ENCODE peak calls at places on chromosomes 7 and 10, in six cellular contexts. L is K562, T is GM12878, A is HepG2, X is SK-N-SH, Z is H1. Q is an unnamed sample.

GRCh38 chr7:150845471-150845870 is 6.8 kb upstream of the AOC1 start:
- DNase-seq in L (no peak), T (no peak), A (no peak), X (peak), Z (no peak), Q (no peak)

GRCh38 chr7:55536619-55537457 is 35.5 kb downstream of the VOPP1 start:
- DNase-seq in L (no peak), T (no peak), A (no peak), X (no peak), Z (no peak), Q (no peak)

GRCh38 chr7:148698397-148699023 is at the start of gene CUL1:
- DNase-seq in L (peak), T (no peak), A (peak), X (peak), Z (peak), Q (peak)

GRCh38 chr10:23174974-23175512 is 17.1 kb upstream of the PTF1A start:
- DNase-seq in L (no peak), T (no peak), A (no peak), X (no peak), Z (no peak), Q (no peak)

GRCh38 chr7:17844514-17845196 is 95.6 kb downstream of the SNX13 start:
- DNase-seq in L (no peak), T (no peak), A (no peak), X (no peak), Z (no peak), Q (no peak)

GRCh38 chr10:122325235-122325634 is 49.3 kb upstream of the PLEKHA1 start:
- DNase-seq in L (no peak), T (no peak), A (no peak), X (no peak), Z (no peak), Q (no peak)

GRCh38 chr10:24639124-24639523 is 84.6 kb downstream of the ARHGAP21 start:
- DNase-seq in L (no peak), T (no peak), A (no peak), X (no peak), Z (no peak), Q (no peak)

GRCh38 chr7:29851487-29851886 is 45.2 kb downstream of the WIPF3 start:
- DNase-seq in L (no peak), T (no peak), A (no peak), X (no peak), Z (no peak), Q (no peak)

GRCh38 chr10:72822342-72822986 is 71.1 kb upstream of the OIT3 start:
- DNase-seq in L (no peak), T (no peak), A (no peak), X (no peak), Z (no peak), Q (no peak)

GRCh38 chr7:157560710-157561522 is 224.1 kb downstream of the DNAJB6 start:
- DNase-seq in L (no peak), T (no peak), A (no peak), X (no peak), Z (no peak), Q (no peak)

GRCh38 chr10:97298223-97298571 is 5.8 kb upstream of the ARHGAP19 start:
- DNase-seq in L (no peak), T (no peak), A (no peak), X (no peak), Z (no peak), Q (no peak)

GRCh38 chr10:21238717-21239116 is 286.8 kb downstream of the SKIDA1 start:
- DNase-seq in L (no peak), T (no peak), A (no peak), X (no peak), Z (no peak), Q (no peak)

GRCh38 chr7:39697481-39697880 is 74.1 kb downstream of the RALA start:
- DNase-seq in L (no peak), T (no peak), A (no peak), X (no peak), Z (no peak), Q (no peak)

GRCh38 chr7:75762350-75762917 is 9.6 kb downstream of the CCL26 start:
- DNase-seq in L (peak), T (peak), A (peak), X (peak), Z (no peak), Q (peak)

GRCh38 chr10:102804382-102804781 is 32.8 kb downstream of the CYP17A1 start:
- DNase-seq in L (no peak), T (no peak), A (no peak), X (no peak), Z (no peak), Q (no peak)

GRCh38 chr10:102800601-102801335 is 36.4 kb downstream of the CYP17A1 start:
- DNase-seq in L (no peak), T (no peak), A (no peak), X (no peak), Z (no peak), Q (no peak)

GRCh38 chr10:102801978-102802377 is 35.2 kb downstream of the CYP17A1 start:
- DNase-seq in L (peak), T (no peak), A (no peak), X (no peak), Z (no peak), Q (no peak)

GRCh38 chr10:102801496-102801895 is 35.7 kb downstream of the CYP17A1 start:
- DNase-seq in L (no peak), T (no peak), A (no peak), X (no peak), Z (no peak), Q (no peak)

GRCh38 chr10:102802920-102803534 is 34.2 kb downstream of the CYP17A1 start:
- DNase-seq in L (no peak), T (peak), A (no peak), X (no peak), Z (no peak), Q (no peak)
- TF ChIP-seq EP300 in L (no peak), T (peak), A (no peak), X (no peak), Z (no peak), Q (no peak)

GRCh38 chr10:96238889-96239624 is 32.3 kb downstream of the BLNK start:
- DNase-seq in L (no peak), T (no peak), A (no peak), X (no peak), Z (no peak), Q (no peak)
- TF ChIP-seq RAD21 in L (no peak), T (no peak), A (no peak), X (no peak), Z (no peak), Q (no peak)

DNA sequence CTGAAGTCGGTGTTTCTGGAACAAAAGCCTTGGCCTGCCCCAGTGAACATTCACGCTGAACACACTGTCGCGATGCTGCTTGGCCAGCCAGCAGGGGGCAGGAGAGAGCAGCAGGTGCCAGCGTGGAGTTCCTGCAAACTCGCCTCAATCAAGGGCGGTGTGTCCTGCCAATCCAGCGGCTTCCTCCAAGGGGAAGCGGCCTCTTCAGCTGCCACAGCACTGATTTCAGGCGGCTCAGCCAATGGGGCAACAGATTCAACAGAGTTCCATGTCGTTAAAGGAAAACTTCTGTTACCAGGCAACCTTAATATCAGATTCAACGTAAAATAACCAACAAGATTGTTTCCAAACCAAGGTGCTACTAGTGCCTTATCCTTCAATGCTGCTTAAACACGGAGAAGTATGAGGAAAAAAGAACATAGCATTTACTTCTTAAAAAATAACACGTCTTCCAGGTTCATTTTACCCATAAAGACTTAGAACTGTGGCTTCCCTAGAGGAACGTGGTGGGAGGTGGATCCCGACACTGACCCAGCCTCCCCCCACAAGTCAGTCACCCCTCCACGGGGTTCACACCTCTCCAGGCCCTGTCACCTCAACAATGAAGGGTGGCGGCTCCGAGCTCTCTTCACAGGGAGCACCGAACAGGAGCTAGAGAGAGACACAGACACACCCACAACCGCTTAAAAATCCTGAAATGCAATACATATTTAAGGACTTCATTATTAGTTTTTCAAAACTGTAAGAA is 178.2 kb downstream of the DIP2C start:
- DNase-seq in L (peak), T (peak), A (peak), X (peak), Z (peak), Q (peak)
- TF ChIP-seq EP300 in L (no peak), T (no peak), A (no peak), X (no peak), Z (no peak), Q (no peak)

GRCh38 chr7:50731703-50732582 is 50.8 kb downstream of the GRB10 start:
- DNase-seq in L (no peak), T (no peak), A (no peak), X (no peak), Z (no peak), Q (no peak)
- TF ChIP-seq RAD21 in L (no peak), T (no peak), A (no peak), X (no peak), Z (no peak), Q (no peak)

Q was measured in A549.